ENCODE peak calls at places on chromosomes 11 and 22, in six cellular contexts. R is mammary epithelial cell, L is IMR-90, D is H9, I is pancreas, O is adrenal gland. A is an unnamed sample.

GRCh38 chr11:15663778-15664218 is 549.1 kb downstream of the INSC start:
- DNase-seq in R (no peak), L (no peak), D (peak), I (no peak), O (no peak), A (no peak)

GRCh38 chr22:27461470-27461869 is 340.1 kb downstream of the MN1 start:
- DNase-seq in R (peak), L (peak), D (peak), I (no peak), O (no peak), A (no peak)

GRCh38 chr11:119985551-119985950 is 152.4 kb downstream of the TRIM29 start:
- DNase-seq in R (no peak), L (no peak), D (no peak), I (no peak), O (no peak), A (no peak)

GRCh38 chr22:49300241-49300640 is 527.4 kb downstream of the BRD1 start:
- DNase-seq in R (no peak), L (no peak), D (peak), I (no peak), O (no peak), A (no peak)

GRCh38 chr22:50192056-50192824 is 6.5 kb downstream of the TRABD start:
- DNase-seq in R (peak), L (peak), D (no peak), I (peak), O (no peak), A (peak)

GRCh38 chr11:19368726-19369364 is 128.1 kb upstream of the E2F8 start:
- DNase-seq in R (no peak), L (no peak), D (no peak), I (no peak), O (no peak), A (no peak)

GRCh38 chr11:69220581-69221051 is 64.9 kb downstream of the SMIM38 start:
- DNase-seq in R (no peak), L (no peak), D (peak), I (no peak), O (no peak), A (no peak)

GRCh38 chr11:119907122-119907933 is 178.3 kb upstream of the NECTIN1 start:
- DNase-seq in R (no peak), L (no peak), D (no peak), I (peak), O (no peak), A (no peak)

GRCh38 chr22:23714596-23715588 is 24.1 kb downstream of the RGL4 start:
- DNase-seq in R (no peak), L (no peak), D (no peak), I (no peak), O (peak), A (peak)

GRCh38 chr22:46119729-46120419 is 30.5 kb upstream of the PPARA start:
- DNase-seq in R (no peak), L (peak), D (no peak), I (peak), O (peak), A (no peak)

GRCh38 chr11:15539645-15540044 is 424.9 kb downstream of the INSC start:
- DNase-seq in R (no peak), L (no peak), D (no peak), I (no peak), O (no peak), A (no peak)

GRCh38 chr11:63839508-63840355 is 822 bp downstream of the MARK2 start:
- DNase-seq in R (peak), L (no peak), D (no peak), I (peak), O (peak), A (peak)

GRCh38 chr11:125215205-125215565 is 50.6 kb downstream of the PKNOX2 start:
- DNase-seq in R (no peak), L (no peak), D (no peak), I (no peak), O (no peak), A (no peak)

GRCh38 chr11:15673408-15673811 is 558.7 kb downstream of the INSC start:
- DNase-seq in R (peak), L (no peak), D (no peak), I (no peak), O (no peak), A (no peak)

GRCh38 chr11:3808846-3809623 is 675 bp downstream of the PGAP2 start:
- DNase-seq in R (peak), L (peak), D (peak), I (no peak), O (peak), A (no peak)

GRCh38 chr11:1088927-1089737 is 14.5 kb downstream of the MUC2 start:
- DNase-seq in R (no peak), L (no peak), D (no peak), I (peak), O (no peak), A (no peak)

GRCh38 chr11:130874396-130874795 is 41.9 kb downstream of the SNX19 start:
- DNase-seq in R (peak), L (peak), D (no peak), I (no peak), O (no peak), A (no peak)

GRCh38 chr11:115153731-115154354 is 350.4 kb downstream of the CADM1 start:
- DNase-seq in R (no peak), L (no peak), D (no peak), I (no peak), O (no peak), A (no peak)

GRCh38 chr11:115157247-115157646 is 347.0 kb downstream of the CADM1 start:
- DNase-seq in R (no peak), L (no peak), D (no peak), I (no peak), O (no peak), A (no peak)

GRCh38 chr11:115154355-115154736 is 349.9 kb downstream of the CADM1 start:
- DNase-seq in R (no peak), L (no peak), D (no peak), I (no peak), O (no peak), A (no peak)

GRCh38 chr11:115158053-115158452 is 346.2 kb downstream of the CADM1 start:
- DNase-seq in R (no peak), L (no peak), D (no peak), I (no peak), O (no peak), A (no peak)

GRCh38 chr11:115155978-115156377 is 348.2 kb downstream of the CADM1 start:
- DNase-seq in R (no peak), L (no peak), D (no peak), I (no peak), O (no peak), A (no peak)
- TF ChIP-seq CTCF in R (no peak), L (no peak), D (no peak), I (no peak), O (no peak), A (no peak)

DNA sequence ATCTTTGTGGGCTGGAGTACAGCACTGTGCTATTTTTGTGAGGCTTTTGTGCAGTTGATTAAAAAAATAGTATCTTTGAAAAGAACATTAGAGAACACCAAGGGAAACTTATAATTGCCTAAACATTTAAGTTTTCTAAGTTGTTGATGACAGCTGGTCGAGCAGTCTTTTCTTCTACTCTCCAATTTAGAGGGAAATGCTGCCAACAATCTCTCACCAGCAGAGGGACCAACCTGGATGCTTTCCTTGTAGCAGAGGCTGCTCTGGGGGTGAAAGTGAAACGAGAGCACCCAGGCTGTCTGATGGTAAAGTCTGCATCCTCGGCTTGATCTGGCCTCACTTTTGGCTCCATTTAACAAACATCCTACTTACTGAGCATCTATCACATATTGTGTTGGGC is 1286.5 kb upstream of the TENM4 start:
- DNase-seq in R (no peak), L (no peak), D (peak), I (no peak), O (no peak), A (no peak)
- TF ChIP-seq CTCF in R (peak), L (no peak), D (peak), I (no peak), O (no peak), A (no peak)

GRCh38 chr11:44566952-44567875 is 1.8 kb downstream of the CD82 start:
- DNase-seq in R (no peak), L (no peak), D (no peak), I (no peak), O (no peak), A (no peak)
- TF ChIP-seq CTCF in R (peak), L (peak), D (peak), I (no peak), O (no peak), A (no peak)

GRCh38 chr11:11987503-11988022 is 20.9 kb downstream of the DKK3 start:
- DNase-seq in R (no peak), L (peak), D (peak), I (no peak), O (no peak), A (no peak)
- TF ChIP-seq CTCF in R (peak), L (peak), D (peak), I (no peak), O (no peak), A (peak)

GRCh38 chr11:35141538-35141937 is 2.6 kb downstream of the CD44 start:
- DNase-seq in R (no peak), L (no peak), D (no peak), I (no peak), O (peak), A (peak)

GRCh38 chr11:35141034-35141433 is 2.1 kb downstream of the CD44 start:
- DNase-seq in R (no peak), L (no peak), D (no peak), I (no peak), O (no peak), A (no peak)

GRCh38 chr11:35144103-35144741 is 5.3 kb downstream of the CD44 start:
- DNase-seq in R (peak), L (peak), D (no peak), I (no peak), O (no peak), A (peak)

GRCh38 chr11:35143509-35144102 is 4.6 kb downstream of the CD44 start:
- DNase-seq in R (peak), L (no peak), D (no peak), I (no peak), O (no peak), A (no peak)

DNA sequence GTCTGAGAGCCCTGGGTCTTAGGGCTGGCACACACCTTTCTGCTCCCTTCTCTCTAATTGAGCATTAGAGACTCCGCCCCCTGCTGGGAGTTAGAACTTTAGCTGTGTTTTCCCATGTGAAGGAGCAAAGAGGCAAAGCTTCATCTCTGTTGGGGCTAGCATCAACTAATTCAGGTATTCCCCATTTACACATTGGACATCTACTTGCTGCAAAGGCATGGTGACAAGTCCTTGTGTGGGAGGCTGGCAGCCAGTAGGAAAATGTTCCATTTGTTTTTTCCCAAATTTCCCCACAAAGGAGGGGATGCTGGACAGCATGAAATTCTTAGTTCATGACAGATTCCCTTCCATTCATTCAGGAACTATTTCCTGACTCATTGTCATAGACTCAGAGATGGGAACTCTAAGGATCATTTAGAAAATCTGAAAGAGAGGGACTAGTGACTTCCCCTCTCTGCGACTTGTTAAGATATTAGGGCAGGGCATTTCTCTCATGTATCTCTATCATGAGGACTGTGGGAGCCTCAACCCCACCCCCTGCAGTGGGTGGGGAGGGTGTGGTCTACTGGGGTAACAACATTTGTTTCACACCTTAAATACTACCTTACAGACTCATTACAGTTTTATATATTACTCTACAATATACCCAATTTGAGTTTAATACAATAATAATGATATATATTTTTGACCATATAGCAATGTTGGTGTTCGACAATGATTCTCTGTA is 3.7 kb downstream of the CD44 start:
- DNase-seq in R (peak), L (peak), D (no peak), I (no peak), O (no peak), A (no peak)
- TF ChIP-seq CTCF in R (no peak), L (no peak), D (no peak), I (no peak), O (no peak), A (no peak)

GRCh38 chr11:62390727-62391126 is 28.1 kb upstream of the SCGB1A1 start:
- DNase-seq in R (no peak), L (peak), D (no peak), I (no peak), O (no peak), A (no peak)

GRCh38 chr11:62392506-62392905 is 26.3 kb upstream of the SCGB1A1 start:
- DNase-seq in R (no peak), L (no peak), D (no peak), I (no peak), O (no peak), A (no peak)

GRCh38 chr11:62392944-62393628 is 25.7 kb upstream of the SCGB1A1 start:
- DNase-seq in R (peak), L (no peak), D (no peak), I (no peak), O (no peak), A (no peak)

GRCh38 chr11:62390237-62390636 is 28.6 kb upstream of the SCGB1A1 start:
- DNase-seq in R (no peak), L (no peak), D (no peak), I (no peak), O (no peak), A (no peak)

DNA sequence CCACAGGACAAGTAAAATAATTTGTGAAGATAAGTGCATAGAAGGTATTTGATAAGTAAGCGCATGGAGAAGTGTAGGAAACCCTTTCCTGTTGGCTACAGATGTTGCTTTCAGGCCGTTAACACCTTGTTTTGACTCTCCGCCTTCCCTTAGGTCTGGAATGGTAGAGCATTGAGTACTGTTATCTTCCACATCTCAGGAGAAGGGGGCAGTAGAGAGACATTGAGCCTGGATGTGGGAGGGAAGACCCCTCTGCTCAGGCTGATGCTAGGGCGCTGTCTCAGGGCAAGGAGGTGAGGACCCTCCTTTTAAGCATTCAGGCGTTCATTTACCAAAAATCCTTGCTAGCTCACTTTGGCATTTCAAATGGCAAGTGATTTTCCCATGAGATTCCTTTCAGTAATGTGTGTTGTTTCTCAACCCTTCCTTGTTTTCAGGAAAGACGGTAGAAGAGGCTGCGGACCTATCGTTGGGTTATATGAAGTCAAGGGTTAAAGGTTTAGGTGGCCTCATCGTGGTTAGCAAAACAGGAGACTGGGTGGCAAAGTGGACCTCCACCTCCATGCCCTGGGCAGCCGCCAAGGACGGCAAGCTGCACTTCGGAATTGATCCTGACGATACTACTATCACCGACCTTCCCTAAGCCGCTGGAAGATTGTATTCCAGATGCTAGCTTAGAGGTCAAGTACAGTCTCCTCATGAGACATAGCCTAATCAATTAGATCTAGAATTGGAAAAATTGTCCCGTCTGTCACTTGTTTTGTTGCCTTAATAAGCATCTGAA is 27.0 kb upstream of the SCGB1A1 start:
- DNase-seq in R (no peak), L (no peak), D (no peak), I (no peak), O (no peak), A (no peak)
- TF ChIP-seq CTCF in R (no peak), L (peak), D (peak), I (no peak), O (no peak), A (no peak)

GRCh38 chr11:59197990-59198389 is 14.7 kb downstream of the MPEG1 start:
- DNase-seq in R (no peak), L (peak), D (no peak), I (peak), O (peak), A (no peak)

GRCh38 chr11:59204736-59205135 is 8.0 kb downstream of the MPEG1 start:
- DNase-seq in R (no peak), L (peak), D (no peak), I (no peak), O (no peak), A (no peak)

GRCh38 chr11:59199546-59200420 is 12.9 kb downstream of the MPEG1 start:
- DNase-seq in R (no peak), L (no peak), D (no peak), I (no peak), O (no peak), A (peak)

GRCh38 chr11:59200421-59200746 is 12.3 kb downstream of the MPEG1 start:
- DNase-seq in R (no peak), L (no peak), D (no peak), I (no peak), O (no peak), A (no peak)

GRCh38 chr11:59201376-59201775 is 11.4 kb downstream of the MPEG1 start:
- DNase-seq in R (no peak), L (no peak), D (peak), I (no peak), O (no peak), A (no peak)
- TF ChIP-seq CTCF in R (peak), L (no peak), D (peak), I (no peak), O (no peak), A (peak)

A was measured in CD14-positive monocyte.